ENCODE peak calls at places on chromosomes 2 and 18, in eight cellular contexts. X is esophagus muscularis mucosa, B is right lobe of liver, Z is PC-9, E is IMR-90, A is endodermal cell, U is upper lobe of left lung, M is tibial artery. L is an unnamed sample.

GRCh38 chr18:8288447-8289213 is 320.6 kb upstream of the RAB12 start:
- DNase-seq in E (no peak), M (no peak), U (no peak), A (no peak), B (peak), X (no peak), Z (no peak), L (no peak)

GRCh38 chr2:74835831-74836674 is 2.1 kb downstream of the HK2 start:
- DNase-seq in A (peak), Z (peak), E (peak), B (no peak), U (no peak), X (no peak), M (no peak), L (no peak)

GRCh38 chr2:190469770-190470169 is 61.6 kb downstream of the MFSD6 start:
- DNase-seq in E (peak), X (no peak), Z (peak), U (no peak), A (no peak), M (no peak), B (no peak), L (no peak)

GRCh38 chr2:7017621-7018260 is 100.5 kb downstream of the RNF144A start:
- DNase-seq in X (no peak), U (no peak), M (no peak), E (no peak), B (no peak), A (peak), Z (no peak), L (no peak)

GRCh38 chr18:34977787-34978532 is 63.3 kb upstream of the MAPRE2 start:
- DNase-seq in U (peak), E (peak), X (no peak), M (no peak), Z (peak), A (peak), B (peak), L (peak)

GRCh38 chr2:170711774-170712652 is 3.1 kb upstream of the SP5 start:
- DNase-seq in A (peak), B (peak), Z (no peak), X (peak), U (peak), M (no peak), E (no peak), L (no peak)

GRCh38 chr2:100577777-100578176 is 15.0 kb downstream of the PDCL3 start:
- DNase-seq in Z (no peak), A (no peak), M (no peak), E (no peak), B (no peak), X (no peak), U (no peak), L (no peak)

GRCh38 chr2:230505162-230505561 is 89.2 kb downstream of the SP100 start:
- DNase-seq in X (no peak), U (no peak), Z (no peak), M (no peak), E (no peak), B (no peak), A (no peak), L (no peak)

GRCh38 chr2:170818294-170819104 is 1.8 kb downstream of the GAD1 start:
- DNase-seq in E (no peak), A (peak), U (peak), X (no peak), B (no peak), M (no peak), Z (no peak), L (no peak)

GRCh38 chr2:46922049-46922448 is 6.4 kb upstream of the MCFD2 start:
- DNase-seq in B (no peak), M (no peak), A (no peak), E (peak), X (no peak), Z (peak), U (no peak), L (no peak)

GRCh38 chr2:2057125-2057721 is 273.9 kb downstream of the MYT1L start:
- DNase-seq in U (no peak), Z (no peak), B (no peak), M (peak), E (no peak), X (no peak), A (peak), L (no peak)

GRCh38 chr2:3718679-3719078 is 15.3 kb downstream of the DCDC2C start:
- DNase-seq in B (no peak), E (no peak), M (no peak), A (no peak), U (no peak), X (no peak), Z (no peak), L (no peak)

GRCh38 chr2:235199128-235199527 is 247.3 kb downstream of the SH3BP4 start:
- DNase-seq in X (no peak), Z (no peak), M (no peak), A (no peak), B (no peak), U (no peak), E (no peak), L (no peak)

GRCh38 chr2:145404690-145405089 is 884.8 kb upstream of the ZEB2 start:
- DNase-seq in Z (no peak), A (no peak), U (no peak), X (no peak), E (peak), B (no peak), M (no peak), L (no peak)

GRCh38 chr2:169490834-169491233 is 11.5 kb downstream of the BBS5 start:
- DNase-seq in X (no peak), A (no peak), E (no peak), U (no peak), M (no peak), B (no peak), Z (no peak), L (no peak)

GRCh38 chr18:33757037-33757436 is 179.0 kb downstream of the ASXL3 start:
- DNase-seq in U (no peak), M (no peak), E (peak), Z (no peak), B (no peak), X (no peak), A (no peak), L (no peak)

GRCh38 chr2:118974103-118974911 is 32.3 kb downstream of the MARCO start:
- DNase-seq in Z (peak), B (no peak), U (peak), M (peak), A (peak), E (peak), X (peak), L (no peak)

GRCh38 chr2:130252880-130253645 is 54.8 kb upstream of the TUBA3E start:
- DNase-seq in M (no peak), B (no peak), E (no peak), X (no peak), A (no peak), Z (peak), U (peak), L (no peak)

GRCh38 chr18:398866-399637 is 101.4 kb downstream of the COLEC12 start:
- DNase-seq in E (no peak), B (no peak), Z (peak), X (no peak), A (no peak), M (no peak), U (no peak), L (no peak)

GRCh38 chr2:61604433-61604832 is 66.3 kb upstream of the XPO1 start:
- DNase-seq in U (no peak), X (no peak), E (peak), Z (no peak), M (no peak), A (no peak), B (no peak), L (no peak)

GRCh38 chr2:168348076-168348475 is 100.7 kb upstream of the STK39 start:
- DNase-seq in E (peak), U (no peak), Z (no peak), B (no peak), X (no peak), M (no peak), A (peak), L (no peak)

GRCh38 chr2:242030858-242031257 is 161.3 kb downstream of the RTP5 start:
- DNase-seq in B (peak), M (no peak), U (no peak), Z (no peak), A (no peak), X (no peak), E (no peak), L (peak)

GRCh38 chr2:43792653-43793052 is 18.8 kb downstream of the DYNC2LI1 start:
- DNase-seq in E (no peak), Z (no peak), U (no peak), B (no peak), A (no peak), M (no peak), X (no peak), L (no peak)

GRCh38 chr2:192162392-192163042 is 32.2 kb downstream of the TMEFF2 start:
- DNase-seq in Z (peak), E (peak), B (peak), M (no peak), A (peak), U (no peak), X (no peak), L (no peak)

GRCh38 chr2:25355270-25355669 is 13.5 kb upstream of the DNMT3A start:
- DNase-seq in A (no peak), Z (no peak), B (no peak), M (no peak), X (no peak), U (no peak), E (no peak), L (no peak)

GRCh38 chr2:174343638-174344455 is 9.1 kb downstream of the SP9 start:
- DNase-seq in M (no peak), Z (no peak), B (no peak), U (peak), E (no peak), X (no peak), A (peak), L (no peak)

GRCh38 chr2:109405833-109406232 is 207.9 kb downstream of the SEPTIN10 start:
- DNase-seq in X (no peak), U (no peak), Z (no peak), B (no peak), M (no peak), A (no peak), E (no peak), L (no peak)

GRCh38 chr2:70212298-70212948 is 21.6 kb upstream of the C2orf42 start:
- DNase-seq in M (no peak), X (no peak), A (no peak), B (no peak), E (no peak), U (no peak), Z (no peak), L (no peak)

GRCh38 chr2:27798948-27799645 is 27.6 kb downstream of the MRPL33 start:
- DNase-seq in E (peak), B (no peak), Z (peak), M (peak), A (peak), X (peak), U (no peak), L (no peak)

GRCh38 chr2:236546561-236546961 is 23.1 kb upstream of the ACKR3 start:
- DNase-seq in B (no peak), E (no peak), U (peak), X (no peak), Z (no peak), M (no peak), A (peak), L (no peak)

GRCh38 chr2:167749016-167749415 is 498.4 kb downstream of the STK39 start:
- DNase-seq in B (no peak), X (no peak), M (no peak), E (no peak), Z (no peak), A (no peak), U (no peak), L (no peak)

GRCh38 chr2:172344159-172344558 is 83.2 kb upstream of the ITGA6 start:
- DNase-seq in B (no peak), X (no peak), U (no peak), Z (no peak), E (no peak), A (no peak), M (no peak), L (no peak)

GRCh38 chr2:206556357-206556949 is 85.8 kb upstream of the FAM237A start:
- DNase-seq in A (no peak), U (no peak), B (no peak), Z (no peak), E (peak), M (no peak), X (no peak), L (no peak)

GRCh38 chr2:65456074-65456473 is 23.7 kb upstream of the SPRED2 start:
- DNase-seq in B (no peak), X (no peak), M (no peak), A (no peak), Z (peak), U (no peak), E (peak), L (no peak)

GRCh38 chr2:230680463-230681195 is 32.0 kb upstream of the CAB39 start:
- DNase-seq in E (peak), U (no peak), X (no peak), B (no peak), A (peak), Z (no peak), M (no peak), L (no peak)

GRCh38 chr2:128727914-128728313 is 409.2 kb upstream of the HS6ST1 start:
- DNase-seq in E (peak), Z (peak), M (no peak), U (no peak), X (no peak), B (no peak), A (no peak), L (no peak)

GRCh38 chr2:150624001-150624401 is 136.5 kb upstream of the RND3 start:
- DNase-seq in X (no peak), U (no peak), A (no peak), M (no peak), Z (no peak), B (no peak), E (no peak), L (no peak)
- H3K4me3 ChIP-seq in X (no peak), U (no peak), A (no peak), M (no peak), Z (no peak), B (no peak), E (no peak), L (no peak)

GRCh38 chr2:16162491-16163040 is 222.2 kb downstream of the MYCN start:
- DNase-seq in M (no peak), E (no peak), A (peak), X (peak), Z (no peak), U (no peak), B (no peak), L (no peak)

GRCh38 chr2:16168506-16169264 is 228.3 kb downstream of the MYCN start:
- DNase-seq in B (no peak), M (no peak), U (no peak), Z (no peak), E (no peak), A (peak), X (peak), L (no peak)

GRCh38 chr2:16167471-16168426 is 227.4 kb downstream of the MYCN start:
- DNase-seq in E (no peak), M (no peak), X (peak), Z (no peak), U (no peak), A (peak), B (no peak), L (no peak)

GRCh38 chr2:16166327-16166981 is 226.1 kb downstream of the MYCN start:
- DNase-seq in M (no peak), B (no peak), Z (no peak), X (peak), E (no peak), A (peak), U (peak), L (no peak)

GRCh38 chr2:16165518-16166326 is 225.4 kb downstream of the MYCN start:
- DNase-seq in U (no peak), A (peak), M (no peak), X (peak), Z (no peak), E (no peak), B (no peak), L (no peak)
- TF ChIP-seq CTCF in U (no peak), A (no peak), M (no peak), X (no peak), Z (no peak), E (no peak), B (no peak), L (no peak)

GRCh38 chr2:68434981-68435380 is 32.1 kb downstream of the FBXO48 start:
- DNase-seq in E (no peak), U (no peak), M (no peak), A (no peak), X (peak), B (no peak), Z (no peak), L (no peak)

GRCh38 chr2:68436270-68436669 is 30.8 kb downstream of the FBXO48 start:
- DNase-seq in B (no peak), Z (no peak), U (no peak), E (peak), X (peak), A (no peak), M (no peak), L (no peak)

GRCh38 chr2:68432696-68433658 is 34.1 kb downstream of the FBXO48 start:
- DNase-seq in U (peak), E (no peak), X (peak), A (no peak), B (no peak), M (no peak), Z (no peak), L (no peak)

GRCh38 chr2:68438455-68439303 is 28.4 kb downstream of the FBXO48 start:
- DNase-seq in Z (no peak), E (no peak), M (no peak), B (no peak), X (peak), U (no peak), A (no peak), L (no peak)

GRCh38 chr2:68435605-68436004 is 31.5 kb downstream of the FBXO48 start:
- DNase-seq in U (no peak), B (no peak), Z (no peak), E (peak), X (no peak), A (no peak), M (no peak), L (no peak)
- H3K27ac ChIP-seq in U (peak), B (no peak), Z (no peak), E (no peak), X (peak), A (no peak), M (peak), L (peak)

DNA sequence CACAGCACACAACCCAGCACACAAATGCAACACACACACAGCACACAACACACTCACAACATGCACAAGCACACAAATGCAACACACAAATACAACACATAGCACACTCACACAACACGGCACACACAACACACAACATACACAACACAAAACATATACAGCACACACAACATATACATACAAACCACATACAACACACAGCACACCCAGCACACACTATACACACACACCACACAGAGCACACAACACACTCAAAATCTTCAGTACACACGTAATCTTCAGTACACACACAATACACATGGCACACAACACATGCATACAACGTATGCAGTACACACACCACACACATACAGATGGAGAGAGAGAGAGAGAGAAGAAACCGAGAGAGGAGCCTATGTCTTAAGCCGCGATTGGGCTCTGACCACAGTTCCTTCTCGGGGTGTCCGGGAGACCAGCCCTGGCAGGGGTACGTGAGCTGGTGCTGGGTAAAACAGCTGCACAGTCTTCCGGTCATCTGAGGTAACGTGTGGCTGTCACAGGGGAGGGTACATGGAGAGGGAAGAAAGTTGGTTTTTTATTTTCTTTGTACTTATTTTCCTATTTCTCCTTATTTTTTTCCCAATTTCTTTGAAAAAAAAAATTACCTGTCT is 25.1 kb downstream of the POU3F3 start:
- DNase-seq in A (peak), Z (no peak), U (no peak), M (no peak), B (no peak), X (no peak), E (no peak), L (no peak)
- H3K4me3 ChIP-seq in A (no peak), Z (no peak), U (no peak), M (no peak), B (no peak), X (no peak), E (no peak), L (no peak)

GRCh38 chr2:233620204-233620603 is 2.8 kb downstream of the UGT1A8 start:
- DNase-seq in U (no peak), A (no peak), B (no peak), X (no peak), Z (no peak), E (no peak), M (no peak), L (no peak)
- TF ChIP-seq CTCF in U (no peak), A (no peak), B (no peak), X (no peak), Z (no peak), E (no peak), M (no peak), L (no peak)

L was measured in upper lobe of right lung.